ENCODE peak calls at places on chromosome 13, in seven cellular contexts. F is left ventricle myocardium inferior, V is GM04504, T is NCI-H345, J is smooth muscle cell of the brain vasculature, O is NCI-H2081, Q is T-helper 1 cell. G is an unnamed sample.

GRCh38 chr13:113493315-113493951 is 2.9 kb upstream of the DCUN1D2 start:
- DNase-seq in F (no peak), T (peak; percentile 50), V (peak; percentile 77), Q (peak; percentile 58), O (no peak), J (peak; percentile 84), G (no peak)

GRCh38 chr13:101892296-101892695 is 439.8 kb downstream of the ITGBL1 start:
- DNase-seq in V (no peak), T (no peak), Q (no peak), O (no peak), J (no peak), F (no peak), G (no peak)

GRCh38 chr13:112975401-112975939 is 6.5 kb downstream of the MCF2L start:
- DNase-seq in Q (no peak), T (no peak), J (no peak), F (no peak), O (no peak), V (no peak), G (no peak)

GRCh38 chr13:47190696-47191095 is 293.8 kb upstream of the HTR2A start:
- DNase-seq in V (no peak), T (no peak), F (no peak), J (peak; percentile 74), O (no peak), Q (no peak), G (no peak)

GRCh38 chr13:95494082-95494681 is 58.3 kb upstream of the CLDN10 start:
- DNase-seq in F (no peak), V (peak; percentile 24), J (peak; percentile 37), O (peak; percentile 84), Q (peak; percentile 27), T (peak; percentile 62), G (no peak)

GRCh38 chr13:109945206-109945960 is 159.0 kb upstream of the IRS2 start:
- DNase-seq in F (no peak), V (peak; percentile 76), T (no peak), O (no peak), J (no peak), Q (no peak), G (no peak)

GRCh38 chr13:24863748-24864540 is 100.0 kb downstream of the RNF17 start:
- DNase-seq in V (no peak), O (no peak), F (no peak), Q (no peak), T (no peak), J (no peak), G (no peak)

GRCh38 chr13:27744861-27745260 is 47.4 kb upstream of the GSX1 start:
- DNase-seq in F (no peak), V (no peak), Q (no peak), J (no peak), T (no peak), O (no peak), G (no peak)

GRCh38 chr13:20301391-20302071 is 69.4 kb upstream of the GJB6 start:
- DNase-seq in F (peak; percentile 15), Q (no peak), T (no peak), J (no peak), O (no peak), V (no peak), G (no peak)

GRCh38 chr13:64505511-64505910 is 2724.6 kb downstream of the PCDH9 start:
- DNase-seq in O (no peak), F (no peak), T (no peak), V (no peak), J (no peak), Q (no peak), G (no peak)

GRCh38 chr13:66114127-66114526 is 1116.0 kb downstream of the PCDH9 start:
- DNase-seq in Q (no peak), J (no peak), O (no peak), V (peak; percentile 64), F (no peak), T (no peak), G (no peak)

GRCh38 chr13:47087841-47088240 is 191.0 kb upstream of the HTR2A start:
- DNase-seq in Q (no peak), T (no peak), F (no peak), O (no peak), V (peak; percentile 24), J (no peak), G (no peak)

GRCh38 chr13:71306821-71307220 is 560.2 kb downstream of the DACH1 start:
- DNase-seq in Q (no peak), F (no peak), J (no peak), T (no peak), V (no peak), O (no peak), G (no peak)

GRCh38 chr13:107192289-107192688 is 624.4 kb upstream of the ARGLU1 start:
- DNase-seq in V (no peak), F (no peak), T (no peak), Q (no peak), O (peak; percentile 22), J (no peak), G (no peak)

GRCh38 chr13:39910833-39911232 is 255.4 kb downstream of the COG6 start:
- DNase-seq in O (no peak), J (no peak), F (peak; percentile 35), T (no peak), Q (peak; percentile 4), V (peak; percentile 24), G (no peak)

GRCh38 chr13:98157188-98157587 is 14.3 kb downstream of the FARP1 start:
- DNase-seq in F (no peak), O (no peak), T (no peak), J (no peak), V (no peak), Q (no peak), G (no peak)

GRCh38 chr13:40026741-40027140 is 371.3 kb downstream of the COG6 start:
- DNase-seq in V (no peak), O (no peak), Q (peak; percentile 28), J (no peak), F (no peak), T (no peak), G (no peak)

GRCh38 chr13:42594577-42595571 is 20.9 kb downstream of the TNFSF11 start:
- DNase-seq in T (peak; percentile 37), J (peak; percentile 71), Q (peak; percentile 54), V (peak; percentile 40), O (peak; percentile 69), F (no peak), G (peak; percentile 69)

GRCh38 chr13:24243311-24243710 is 66.1 kb upstream of the C1QTNF9 start:
- DNase-seq in O (no peak), T (no peak), J (no peak), V (no peak), Q (no peak), F (no peak), G (no peak)

GRCh38 chr13:98141938-98142426 is 912 bp upstream of the FARP1 start:
- DNase-seq in Q (no peak), J (no peak), O (no peak), T (no peak), V (no peak), F (peak; percentile 19), G (peak; percentile 51)

GRCh38 chr13:113547248-113547971 is 37.1 kb upstream of the TFDP1 start:
- DNase-seq in V (peak; percentile 42), F (no peak), J (no peak), O (no peak), T (no peak), Q (no peak), G (peak; percentile 34)

GRCh38 chr13:31946091-31946770 is 85.3 kb upstream of the FRY start:
- DNase-seq in T (no peak), Q (no peak), O (no peak), J (no peak), V (peak; percentile 48), F (no peak), G (no peak)